ENCODE peak calls at places on chromosomes 7 and 10, in four cellular contexts. P is hepatocyte, B is HCT116, A is neural progenitor cell. Z is an unnamed sample.

GRCh38 chr10:15222511-15222910 is 54.0 kb upstream of the NMT2 start:
- DNase-seq in P (no peak), A (no peak), B (no peak), Z (no peak)

GRCh38 chr7:43314379-43315158 is 202.1 kb downstream of the HECW1 start:
- DNase-seq in B (no peak), P (no peak), A (no peak), Z (no peak)

GRCh38 chr10:125823663-125824251 is 411 bp downstream of the BCCIP start:
- DNase-seq in A (peak), B (no peak), P (peak), Z (peak)

GRCh38 chr10:71661060-71661622 is 58.4 kb downstream of the C10orf105 start:
- DNase-seq in P (no peak), B (no peak), A (peak), Z (no peak)

GRCh38 chr7:50356945-50357268 is 52.4 kb downstream of the IKZF1 start:
- DNase-seq in B (no peak), A (no peak), P (no peak), Z (no peak)

GRCh38 chr10:50392426-50392825 is 141.1 kb upstream of the ASAH2 start:
- DNase-seq in P (peak), B (no peak), A (no peak), Z (no peak)

GRCh38 chr10:29688230-29688634 is 53.5 kb upstream of the SVIL start:
- DNase-seq in B (peak), A (peak), P (no peak), Z (peak)

GRCh38 chr7:107594961-107595737 is 15.1 kb downstream of the BCAP29 start:
- DNase-seq in B (no peak), A (no peak), P (no peak), Z (peak)

GRCh38 chr7:17934612-17935247 is 5.6 kb downstream of the SNX13 start:
- DNase-seq in A (no peak), B (no peak), P (no peak), Z (no peak)

GRCh38 chr7:127437772-127438330 is 45.3 kb upstream of the ZNF800 start:
- DNase-seq in P (no peak), A (no peak), B (no peak), Z (peak)

GRCh38 chr10:46537309-46537708 is 19.1 kb downstream of the GPRIN2 start:
- DNase-seq in A (peak), P (no peak), B (no peak), Z (no peak)

GRCh38 chr10:15046626-15047025 is 2.9 kb downstream of the OLAH start:
- DNase-seq in A (no peak), P (no peak), B (no peak), Z (peak)

GRCh38 chr10:133613699-133614098 is 12.9 kb downstream of the FRG2B start:
- DNase-seq in A (no peak), B (no peak), P (no peak), Z (peak)

GRCh38 chr10:60708666-60709065 is 69.6 kb upstream of the CDK1 start:
- DNase-seq in A (no peak), P (no peak), B (no peak), Z (no peak)

GRCh38 chr7:121341933-121342332 is 13.1 kb downstream of the WNT16 start:
- DNase-seq in A (no peak), B (no peak), P (no peak), Z (peak)
- TF ChIP-seq EZH2phosphoT487 in A (no peak), B (no peak), P (no peak), Z (no peak)

GRCh38 chr10:48199580-48200377 is 74.7 kb downstream of the FRMPD2 start:
- DNase-seq in P (peak), A (no peak), B (no peak), Z (peak)
- TF ChIP-seq EZH2phosphoT487 in P (no peak), A (no peak), B (no peak), Z (no peak)

GRCh38 chr10:121754667-121755066 is 156.4 kb upstream of the FGFR2 start:
- DNase-seq in A (no peak), B (no peak), P (no peak), Z (no peak)
- TF ChIP-seq EZH2phosphoT487 in A (no peak), B (no peak), P (no peak), Z (no peak)

DNA sequence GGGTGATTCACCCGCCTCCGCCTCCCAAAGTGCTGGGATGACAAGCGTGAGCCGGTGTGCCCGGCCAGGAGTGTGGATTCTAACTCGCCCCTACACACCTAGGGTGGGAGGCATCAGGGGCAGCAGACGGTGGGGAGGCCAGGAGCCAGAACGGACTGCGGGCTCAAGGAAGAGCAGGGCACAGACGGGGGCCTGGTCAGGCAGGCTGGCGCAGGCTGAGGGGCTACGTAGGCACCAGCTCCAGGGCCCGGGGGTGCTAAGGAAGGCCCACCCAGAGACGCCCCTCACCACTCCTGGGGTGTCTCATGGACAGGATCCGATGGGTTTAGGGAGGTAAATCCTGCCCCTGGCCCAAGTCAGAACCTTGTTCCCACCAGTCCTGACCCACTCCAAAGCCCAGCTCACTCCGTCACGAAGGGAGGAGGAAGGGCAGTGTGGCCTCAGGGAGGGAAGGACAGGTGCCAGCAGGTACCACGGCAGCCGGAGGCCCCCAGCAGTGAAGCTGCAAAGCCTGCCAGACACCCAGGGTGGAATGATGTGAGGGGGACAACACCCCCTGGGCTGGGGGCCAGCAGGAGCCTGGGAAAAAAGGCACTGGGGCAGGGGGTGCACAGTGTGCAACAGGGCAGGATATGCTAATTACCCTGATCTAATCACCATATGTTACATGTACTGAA is 251.4 kb downstream of the MAD1L1 start:
- DNase-seq in A (no peak), P (no peak), B (no peak), Z (no peak)
- TF ChIP-seq EZH2phosphoT487 in A (no peak), P (no peak), B (no peak), Z (no peak)

DNA sequence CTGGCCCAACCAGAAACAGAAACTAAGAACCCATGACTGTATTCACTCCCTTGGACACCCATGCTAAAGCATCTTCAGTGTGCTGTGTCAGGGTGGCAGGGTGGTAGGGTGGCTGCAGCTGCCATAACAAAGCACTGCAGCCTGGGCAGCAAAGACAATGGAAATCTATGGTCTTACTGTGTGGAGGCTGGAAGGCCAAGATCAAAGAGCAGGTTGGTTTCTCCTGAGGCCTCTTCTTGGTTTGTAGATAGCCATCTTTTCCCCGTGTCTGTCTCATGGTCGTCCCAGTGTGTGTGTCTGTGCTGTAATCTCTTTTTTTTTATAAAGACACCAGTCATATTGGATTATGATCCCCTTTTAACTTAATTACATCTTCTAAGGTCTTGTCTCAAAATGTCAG is 15.2 kb upstream of the ZNF25 start:
- DNase-seq in P (no peak), A (no peak), B (no peak), Z (no peak)
- TF ChIP-seq EZH2phosphoT487 in P (no peak), A (no peak), B (no peak), Z (no peak)

DNA sequence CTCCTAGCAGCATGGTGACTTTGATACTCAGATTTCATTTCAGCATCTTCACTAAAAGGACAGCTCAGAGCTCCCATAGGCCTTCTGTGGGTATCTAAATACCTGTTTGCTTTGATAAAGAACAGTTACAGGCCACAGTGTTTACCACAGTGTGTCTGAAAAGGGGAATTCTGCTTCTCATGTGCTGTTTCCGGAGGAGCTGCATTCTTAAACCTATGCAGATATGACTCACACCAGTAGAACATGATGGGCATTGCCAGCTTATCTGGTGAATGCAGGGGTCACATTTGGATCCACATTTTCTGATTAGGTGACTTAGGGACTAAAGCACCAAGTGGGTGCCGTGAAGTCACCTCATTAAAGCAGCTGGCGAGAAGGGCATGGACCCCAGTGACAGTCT is 52.6 kb downstream of the TRRAP start:
- DNase-seq in B (no peak), P (no peak), A (no peak), Z (peak)
- TF ChIP-seq EZH2phosphoT487 in B (no peak), P (no peak), A (no peak), Z (no peak)

GRCh38 chr10:10886861-10887539 is 130.7 kb upstream of the CELF2 start:
- DNase-seq in A (no peak), B (no peak), P (peak), Z (no peak)
- TF ChIP-seq EZH2phosphoT487 in A (no peak), B (no peak), P (no peak), Z (no peak)

GRCh38 chr7:150734293-150734692 is 2.9 kb upstream of the GIMAP5 start:
- DNase-seq in A (no peak), B (no peak), P (no peak), Z (no peak)

GRCh38 chr7:150731916-150732315 is 5.3 kb upstream of the GIMAP5 start:
- DNase-seq in P (no peak), A (no peak), B (no peak), Z (no peak)

GRCh38 chr7:150732786-150733733 is 4.2 kb upstream of the GIMAP5 start:
- DNase-seq in P (no peak), B (no peak), A (no peak), Z (no peak)

GRCh38 chr7:150735596-150736358 is 1.4 kb upstream of the GIMAP5 start:
- DNase-seq in B (no peak), A (peak), P (no peak), Z (no peak)

DNA sequence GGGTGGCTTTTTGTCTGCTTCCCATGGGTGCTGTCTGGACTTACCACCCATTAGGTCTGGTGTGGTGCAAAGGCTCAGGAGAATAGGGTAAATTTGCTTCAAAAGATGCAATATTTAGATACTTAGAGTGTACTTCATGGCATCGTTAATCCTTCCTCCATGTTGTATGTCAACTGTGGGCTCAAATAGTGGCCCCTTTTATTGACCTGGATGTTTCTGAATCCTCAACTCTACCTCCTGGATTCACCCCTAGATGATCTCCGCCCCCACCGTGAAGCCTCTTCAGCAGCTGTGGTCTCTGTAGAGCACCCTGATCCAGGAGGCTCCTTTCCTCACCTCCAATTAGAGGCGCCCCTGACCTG is 3.5 kb upstream of the GIMAP5 start:
- DNase-seq in P (no peak), B (no peak), A (no peak), Z (no peak)
- TF ChIP-seq EZH2phosphoT487 in P (no peak), B (no peak), A (no peak), Z (no peak)

GRCh38 chr7:137656227-137656849 is 190.4 kb downstream of the DGKI start:
- DNase-seq in P (peak), A (peak), B (peak), Z (peak)

GRCh38 chr7:137655804-137656203 is 191.0 kb downstream of the DGKI start:
- DNase-seq in A (no peak), P (no peak), B (no peak), Z (peak)

GRCh38 chr7:137658194-137658900 is 188.4 kb downstream of the DGKI start:
- DNase-seq in A (no peak), B (no peak), P (no peak), Z (no peak)

GRCh38 chr7:137656850-137657232 is 189.9 kb downstream of the DGKI start:
- DNase-seq in B (no peak), P (no peak), A (no peak), Z (peak)

DNA sequence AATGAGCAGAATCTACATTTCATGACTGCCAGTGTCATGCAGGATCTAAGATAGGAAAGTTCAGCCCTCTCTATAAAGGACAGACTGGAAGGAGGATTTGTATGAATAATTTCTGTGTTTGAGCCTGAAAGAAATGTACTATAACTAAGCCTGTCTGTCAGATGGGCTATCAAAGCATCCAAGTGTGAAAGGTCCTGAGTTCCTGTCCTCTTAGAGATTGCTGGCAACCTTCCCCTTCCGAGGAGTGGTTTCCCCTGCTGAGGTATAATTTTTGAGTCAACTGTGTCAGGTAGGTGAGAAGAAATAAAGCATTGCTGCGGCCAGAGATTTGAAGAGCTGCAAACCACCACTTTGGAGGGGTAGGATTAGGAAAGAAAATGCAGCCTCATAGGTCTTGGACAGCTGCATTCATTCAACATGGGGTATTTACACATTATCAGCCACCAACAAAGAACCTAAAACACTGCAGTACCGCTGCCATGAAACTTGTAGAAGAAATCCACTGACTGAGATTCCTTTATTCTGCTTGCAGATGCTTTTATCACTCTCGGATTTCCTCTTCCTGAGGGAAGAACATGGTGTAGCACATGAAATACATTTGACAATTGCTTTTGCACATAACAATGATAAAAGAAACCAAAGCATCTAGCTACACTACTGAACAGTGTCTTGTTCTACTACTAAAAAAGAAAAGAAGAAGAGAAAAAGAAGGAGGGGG is 189.1 kb downstream of the DGKI start:
- DNase-seq in A (no peak), P (no peak), B (no peak), Z (no peak)
- TF ChIP-seq EZH2phosphoT487 in A (no peak), P (no peak), B (no peak), Z (no peak)

GRCh38 chr10:100529473-100530298 is at the start of gene NDUFB8:
- DNase-seq in P (peak), B (peak), A (peak), Z (peak)

GRCh38 chr10:100531761-100532160 is 2.1 kb upstream of the NDUFB8 start:
- DNase-seq in P (no peak), B (no peak), A (no peak), Z (no peak)

GRCh38 chr10:100522945-100523344 is 3.3 kb upstream of the SEC31B start:
- DNase-seq in B (no peak), A (no peak), P (no peak), Z (peak)

GRCh38 chr10:100528885-100529472 is 692 bp downstream of the NDUFB8 start:
- DNase-seq in B (no peak), P (no peak), A (peak), Z (peak)

DNA sequence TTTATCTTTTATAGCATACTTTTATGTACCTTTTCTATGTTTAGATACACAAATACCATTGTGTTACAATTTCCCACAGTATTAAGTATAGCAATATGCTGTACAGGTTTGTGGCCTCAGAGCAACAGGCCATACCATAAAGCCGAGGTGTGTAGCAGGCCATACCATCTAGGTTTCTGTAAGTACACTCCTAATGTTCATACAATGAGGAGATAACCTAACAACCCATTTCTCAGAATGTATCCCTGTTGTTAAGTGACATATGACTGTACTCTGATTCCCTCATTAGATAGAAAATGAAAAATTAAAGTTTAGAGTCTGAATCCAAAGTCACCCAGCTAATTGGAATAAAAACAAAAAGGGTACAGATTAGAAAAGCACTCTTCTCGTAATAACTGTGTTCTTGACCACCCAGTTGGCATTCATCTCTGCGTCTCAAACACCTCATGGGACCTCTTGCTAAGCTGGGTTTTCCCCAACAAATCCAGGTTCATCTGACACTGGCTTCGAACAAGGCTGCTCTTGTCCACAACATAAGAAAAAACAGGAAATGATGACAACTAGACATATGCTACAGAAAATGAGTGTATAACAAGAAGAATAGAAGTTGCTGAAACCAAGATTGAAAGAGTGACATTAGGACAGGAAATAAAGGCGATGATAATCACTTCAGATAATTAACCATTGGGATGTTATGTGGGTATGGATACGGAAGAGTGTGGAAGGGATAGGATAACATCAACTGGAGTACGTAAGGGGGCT is 1.4 kb downstream of the NDUFB8 start:
- DNase-seq in A (no peak), P (no peak), B (no peak), Z (no peak)
- TF ChIP-seq EZH2phosphoT487 in A (no peak), P (no peak), B (no peak), Z (no peak)

Z was measured in GM23248.